ENCODE peak calls at places on chromosomes 11 and 22, in five cellular contexts. One of them, this sample, is unnamed.

GRCh38 chr11:13098890-13099289 is 89.8 kb downstream of the RASSF10 start:
- DNase-seq in pulmonary artery endothelial cell: no peak
- DNase-seq in NCI-H748 treated with DMSO at 0.1 percent for 48 hours: no peak
- DNase-seq in SJCRH30: no peak
- DNase-seq in NCI-H510A treated with DMSO at 0.1 percent for 48 hours: no peak
- DNase-seq in this sample: no peak

GRCh38 chr22:49418943-49419342 is 408.7 kb downstream of the BRD1 start:
- DNase-seq in pulmonary artery endothelial cell: no peak
- DNase-seq in NCI-H748 treated with DMSO at 0.1 percent for 48 hours: no peak
- DNase-seq in NCI-H510A treated with DMSO at 0.1 percent for 48 hours: no peak
- DNase-seq in SJCRH30: no peak
- DNase-seq in this sample: no peak

GRCh38 chr11:94792453-94792852 is 24.3 kb downstream of the AMOTL1 start:
- DNase-seq in NCI-H748 treated with DMSO at 0.1 percent for 48 hours: no peak
- DNase-seq in SJCRH30: no peak
- DNase-seq in pulmonary artery endothelial cell: no peak
- DNase-seq in NCI-H510A treated with DMSO at 0.1 percent for 48 hours: no peak
- DNase-seq in this sample: no peak

GRCh38 chr22:27973851-27974250 is 54.8 kb upstream of the PITPNB start:
- DNase-seq in NCI-H748 treated with DMSO at 0.1 percent for 48 hours: no peak
- DNase-seq in pulmonary artery endothelial cell: no peak
- DNase-seq in NCI-H510A treated with DMSO at 0.1 percent for 48 hours: no peak
- DNase-seq in SJCRH30: no peak
- DNase-seq in this sample: no peak

GRCh38 chr11:101909087-101909486 is 5.7 kb upstream of the CEP126 start:
- DNase-seq in NCI-H748 treated with DMSO at 0.1 percent for 48 hours: no peak
- DNase-seq in SJCRH30: no peak
- DNase-seq in pulmonary artery endothelial cell: no peak
- DNase-seq in NCI-H510A treated with DMSO at 0.1 percent for 48 hours: no peak
- DNase-seq in this sample: no peak

GRCh38 chr11:72720047-72720446 is 32.2 kb downstream of the ARAP1 start:
- DNase-seq in NCI-H748 treated with DMSO at 0.1 percent for 48 hours: no peak
- DNase-seq in pulmonary artery endothelial cell: no peak
- DNase-seq in NCI-H510A treated with DMSO at 0.1 percent for 48 hours: no peak
- DNase-seq in SJCRH30: no peak
- DNase-seq in this sample: no peak

GRCh38 chr22:24400037-24400725 is 27.2 kb upstream of the ADORA2A start:
- DNase-seq in NCI-H510A treated with DMSO at 0.1 percent for 48 hours: no peak
- DNase-seq in pulmonary artery endothelial cell: no peak
- DNase-seq in NCI-H748 treated with DMSO at 0.1 percent for 48 hours: no peak
- DNase-seq in SJCRH30: no peak
- DNase-seq in this sample: no peak

GRCh38 chr11:110874651-110875050 is 162.4 kb upstream of the ARHGAP20 start:
- DNase-seq in NCI-H510A treated with DMSO at 0.1 percent for 48 hours: no peak
- DNase-seq in pulmonary artery endothelial cell: no peak
- DNase-seq in NCI-H748 treated with DMSO at 0.1 percent for 48 hours: no peak
- DNase-seq in SJCRH30: peak
- DNase-seq in this sample: no peak

GRCh38 chr11:48122656-48123055 is 94.0 kb upstream of the OR4B1 start:
- DNase-seq in NCI-H748 treated with DMSO at 0.1 percent for 48 hours: no peak
- DNase-seq in pulmonary artery endothelial cell: no peak
- DNase-seq in NCI-H510A treated with DMSO at 0.1 percent for 48 hours: no peak
- DNase-seq in SJCRH30: no peak
- DNase-seq in this sample: no peak

GRCh38 chr22:28151241-28151640 is 232.2 kb upstream of the PITPNB start:
- DNase-seq in SJCRH30: no peak
- DNase-seq in NCI-H748 treated with DMSO at 0.1 percent for 48 hours: no peak
- DNase-seq in NCI-H510A treated with DMSO at 0.1 percent for 48 hours: no peak
- DNase-seq in pulmonary artery endothelial cell: no peak
- DNase-seq in this sample: no peak

GRCh38 chr11:76677010-76677771 is 6.6 kb upstream of the LRRC32 start:
- DNase-seq in NCI-H748 treated with DMSO at 0.1 percent for 48 hours: no peak
- DNase-seq in NCI-H510A treated with DMSO at 0.1 percent for 48 hours: no peak
- DNase-seq in pulmonary artery endothelial cell: no peak
- DNase-seq in SJCRH30: no peak
- DNase-seq in this sample: no peak

GRCh38 chr11:15045209-15045608 is 28.2 kb upstream of the CALCB start:
- DNase-seq in SJCRH30: no peak
- DNase-seq in NCI-H510A treated with DMSO at 0.1 percent for 48 hours: no peak
- DNase-seq in NCI-H748 treated with DMSO at 0.1 percent for 48 hours: no peak
- DNase-seq in pulmonary artery endothelial cell: no peak
- DNase-seq in this sample: no peak

GRCh38 chr11:3203221-3204043 is 15.2 kb downstream of the MRGPRG start:
- DNase-seq in NCI-H748 treated with DMSO at 0.1 percent for 48 hours: no peak
- DNase-seq in pulmonary artery endothelial cell: no peak
- DNase-seq in NCI-H510A treated with DMSO at 0.1 percent for 48 hours: no peak
- DNase-seq in SJCRH30: no peak
- DNase-seq in this sample: no peak